ENCODE peak calls at places on chromosomes 7 and 10, in ten cellular contexts. One of them, this sample, is unnamed.
A peak's percentile ranks its signal among the peaks of the same experiment; 100 is the strongest.

GRCh38 chr7:140541513-140542192 is 62.3 kb upstream of the MKRN1 start:
- DNase-seq in vagina: no peak
- DNase-seq in astrocyte: peak; percentile 93
- DNase-seq in endothelial cell of umbilical vein: peak; percentile 25
- DNase-seq in H1: peak; percentile 66
- DNase-seq in mammary epithelial cell: peak; percentile 87
- DNase-seq in naive thymus-derived CD4-positive, alpha-beta T cell: no peak
- DNase-seq in left ventricle myocardium inferior: peak; percentile 63
- DNase-seq in H7: peak; percentile 91
- DNase-seq in sigmoid colon: peak; percentile 91
- DNase-seq in this sample: peak; percentile 84

GRCh38 chr10:89301231-89301630 is 615 bp upstream of the IFIT2 start:
- DNase-seq in endothelial cell of umbilical vein: peak; percentile 46
- DNase-seq in H7: no peak
- DNase-seq in astrocyte: peak; percentile 30
- DNase-seq in vagina: no peak
- DNase-seq in H1: no peak
- DNase-seq in naive thymus-derived CD4-positive, alpha-beta T cell: no peak
- DNase-seq in sigmoid colon: no peak
- DNase-seq in left ventricle myocardium inferior: no peak
- DNase-seq in mammary epithelial cell: peak; percentile 37
- DNase-seq in this sample: no peak

GRCh38 chr7:39428221-39428620 is 138.0 kb upstream of the YAE1 start:
- DNase-seq in sigmoid colon: no peak
- DNase-seq in H7: no peak
- DNase-seq in vagina: no peak
- DNase-seq in left ventricle myocardium inferior: no peak
- DNase-seq in naive thymus-derived CD4-positive, alpha-beta T cell: no peak
- DNase-seq in endothelial cell of umbilical vein: peak; percentile 29
- DNase-seq in mammary epithelial cell: peak; percentile 43
- DNase-seq in astrocyte: peak; percentile 67
- DNase-seq in H1: no peak
- DNase-seq in this sample: no peak

GRCh38 chr7:151992375-151992774 is 33.1 kb upstream of the GALNT11 start:
- DNase-seq in mammary epithelial cell: peak; percentile 27
- DNase-seq in vagina: no peak
- DNase-seq in H1: peak; percentile 60
- DNase-seq in astrocyte: no peak
- DNase-seq in sigmoid colon: peak; percentile 70
- DNase-seq in H7: peak; percentile 80
- DNase-seq in endothelial cell of umbilical vein: peak; percentile 4
- DNase-seq in naive thymus-derived CD4-positive, alpha-beta T cell: peak; percentile 45
- DNase-seq in left ventricle myocardium inferior: peak; percentile 50
- DNase-seq in this sample: peak; percentile 71

GRCh38 chr10:74643586-74643956 is 182.8 kb upstream of the KAT6B start:
- DNase-seq in H1: no peak
- DNase-seq in vagina: no peak
- DNase-seq in naive thymus-derived CD4-positive, alpha-beta T cell: no peak
- DNase-seq in endothelial cell of umbilical vein: no peak
- DNase-seq in sigmoid colon: no peak
- DNase-seq in astrocyte: no peak
- DNase-seq in mammary epithelial cell: no peak
- DNase-seq in H7: no peak
- DNase-seq in left ventricle myocardium inferior: no peak
- DNase-seq in this sample: no peak

GRCh38 chr10:100204370-100204769 is 18.5 kb upstream of the ERLIN1 start:
- DNase-seq in endothelial cell of umbilical vein: no peak
- DNase-seq in left ventricle myocardium inferior: no peak
- DNase-seq in H1: no peak
- DNase-seq in naive thymus-derived CD4-positive, alpha-beta T cell: no peak
- DNase-seq in vagina: no peak
- DNase-seq in sigmoid colon: no peak
- DNase-seq in mammary epithelial cell: no peak
- DNase-seq in H7: no peak
- DNase-seq in astrocyte: no peak
- DNase-seq in this sample: no peak

GRCh38 chr7:26368542-26368941 is 76.9 kb downstream of the SNX10 start:
- DNase-seq in endothelial cell of umbilical vein: peak; percentile 40
- DNase-seq in vagina: no peak
- DNase-seq in astrocyte: no peak
- DNase-seq in H1: no peak
- DNase-seq in sigmoid colon: no peak
- DNase-seq in naive thymus-derived CD4-positive, alpha-beta T cell: no peak
- DNase-seq in H7: no peak
- DNase-seq in mammary epithelial cell: no peak
- DNase-seq in left ventricle myocardium inferior: no peak
- DNase-seq in this sample: no peak

GRCh38 chr10:89845541-89846275 is 144.3 kb downstream of the KIF20B start:
- DNase-seq in H1: no peak
- DNase-seq in H7: no peak
- DNase-seq in vagina: no peak
- DNase-seq in naive thymus-derived CD4-positive, alpha-beta T cell: no peak
- DNase-seq in sigmoid colon: no peak
- DNase-seq in mammary epithelial cell: peak; percentile 74
- DNase-seq in endothelial cell of umbilical vein: no peak
- DNase-seq in astrocyte: peak; percentile 85
- DNase-seq in left ventricle myocardium inferior: no peak
- DNase-seq in this sample: no peak

GRCh38 chr7:41921453-41921912 is 218.6 kb upstream of the INHBA start:
- DNase-seq in vagina: no peak
- DNase-seq in mammary epithelial cell: no peak
- DNase-seq in endothelial cell of umbilical vein: no peak
- DNase-seq in left ventricle myocardium inferior: no peak
- DNase-seq in H1: no peak
- DNase-seq in astrocyte: peak; percentile 49
- DNase-seq in naive thymus-derived CD4-positive, alpha-beta T cell: no peak
- DNase-seq in H7: no peak
- DNase-seq in sigmoid colon: no peak
- DNase-seq in this sample: no peak

GRCh38 chr7:64884913-64885370 is 18.1 kb upstream of the ZNF273 start:
- DNase-seq in naive thymus-derived CD4-positive, alpha-beta T cell: no peak
- DNase-seq in H1: no peak
- DNase-seq in left ventricle myocardium inferior: no peak
- DNase-seq in vagina: peak; percentile 71
- DNase-seq in sigmoid colon: peak; percentile 47
- DNase-seq in mammary epithelial cell: no peak
- DNase-seq in H7: peak; percentile 11
- DNase-seq in endothelial cell of umbilical vein: no peak
- DNase-seq in astrocyte: no peak
- DNase-seq in this sample: no peak

GRCh38 chr10:50621981-50622496 is 1.7 kb downstream of the SGMS1 start:
- DNase-seq in H1: no peak
- DNase-seq in mammary epithelial cell: peak; percentile 96
- DNase-seq in vagina: peak; percentile 99
- DNase-seq in H7: peak; percentile 61
- DNase-seq in naive thymus-derived CD4-positive, alpha-beta T cell: peak; percentile 62
- DNase-seq in astrocyte: peak; percentile 91
- DNase-seq in endothelial cell of umbilical vein: peak; percentile 94
- DNase-seq in left ventricle myocardium inferior: peak; percentile 97
- DNase-seq in sigmoid colon: peak; percentile 99
- DNase-seq in this sample: no peak

GRCh38 chr7:128167791-128168666 is 73.0 kb upstream of the LEP start:
- DNase-seq in H1: no peak
- DNase-seq in H7: peak; percentile 75
- DNase-seq in vagina: no peak
- DNase-seq in naive thymus-derived CD4-positive, alpha-beta T cell: no peak
- DNase-seq in sigmoid colon: no peak
- DNase-seq in endothelial cell of umbilical vein: no peak
- DNase-seq in left ventricle myocardium inferior: no peak
- DNase-seq in mammary epithelial cell: no peak
- DNase-seq in astrocyte: no peak
- DNase-seq in this sample: no peak

GRCh38 chr7:5697754-5698487 is 83.5 kb downstream of the RNF216 start:
- DNase-seq in H7: no peak
- DNase-seq in astrocyte: no peak
- DNase-seq in left ventricle myocardium inferior: no peak
- DNase-seq in mammary epithelial cell: no peak
- DNase-seq in naive thymus-derived CD4-positive, alpha-beta T cell: no peak
- DNase-seq in H1: no peak
- DNase-seq in endothelial cell of umbilical vein: no peak
- DNase-seq in sigmoid colon: no peak
- DNase-seq in vagina: no peak
- DNase-seq in this sample: no peak

GRCh38 chr10:7484456-7485266 is 73.8 kb upstream of the SFMBT2 start:
- DNase-seq in vagina: no peak
- DNase-seq in mammary epithelial cell: no peak
- DNase-seq in naive thymus-derived CD4-positive, alpha-beta T cell: peak; percentile 72
- DNase-seq in H7: no peak
- DNase-seq in astrocyte: no peak
- DNase-seq in H1: no peak
- DNase-seq in sigmoid colon: no peak
- DNase-seq in left ventricle myocardium inferior: no peak
- DNase-seq in endothelial cell of umbilical vein: no peak
- DNase-seq in this sample: no peak

GRCh38 chr10:63171255-63171654 is 38.1 kb downstream of the NRBF2 start:
- DNase-seq in mammary epithelial cell: no peak
- DNase-seq in H1: no peak
- DNase-seq in naive thymus-derived CD4-positive, alpha-beta T cell: no peak
- DNase-seq in endothelial cell of umbilical vein: no peak
- DNase-seq in H7: no peak
- DNase-seq in astrocyte: no peak
- DNase-seq in left ventricle myocardium inferior: no peak
- DNase-seq in vagina: no peak
- DNase-seq in sigmoid colon: no peak
- DNase-seq in this sample: no peak
- H3K36me3 ChIP-seq in mammary epithelial cell: peaks cover 14% of the 10 kb centered on the region
- H3K36me3 ChIP-seq in H1: peaks cover 11% of the 10 kb centered on the region
- H3K36me3 ChIP-seq in naive thymus-derived CD4-positive, alpha-beta T cell: peaks cover 43% of the 10 kb centered on the region
- H3K36me3 ChIP-seq in endothelial cell of umbilical vein: peaks cover 31% of the 10 kb centered on the region
- H3K36me3 ChIP-seq in H7: peaks cover 39% of the 10 kb centered on the region
- H3K36me3 ChIP-seq in astrocyte: peaks cover 50% of the 10 kb centered on the region
- H3K36me3 ChIP-seq in left ventricle myocardium inferior: peaks cover 43% of the 10 kb centered on the region
- H3K36me3 ChIP-seq in vagina: no peaks in the 10 kb centered on the region
- H3K36me3 ChIP-seq in sigmoid colon: peaks cover 36% of the 10 kb centered on the region
- H3K36me3 ChIP-seq in this sample: peaks cover 4% of the 10 kb centered on the region

GRCh38 chr7:53756946-53757345 is 721.5 kb downstream of the POM121L12 start:
- DNase-seq in sigmoid colon: no peak
- DNase-seq in astrocyte: no peak
- DNase-seq in mammary epithelial cell: no peak
- DNase-seq in endothelial cell of umbilical vein: no peak
- DNase-seq in H1: no peak
- DNase-seq in vagina: no peak
- DNase-seq in H7: no peak
- DNase-seq in naive thymus-derived CD4-positive, alpha-beta T cell: no peak
- DNase-seq in left ventricle myocardium inferior: no peak
- DNase-seq in this sample: no peak
- H3K4me3 ChIP-seq in sigmoid colon: no peak overlapping the region
- H3K4me3 ChIP-seq in astrocyte: no peak overlapping the region
- H3K4me3 ChIP-seq in mammary epithelial cell: no peak overlapping the region
- H3K4me3 ChIP-seq in endothelial cell of umbilical vein: no peak overlapping the region
- H3K4me3 ChIP-seq in H1: no peak overlapping the region
- H3K4me3 ChIP-seq in vagina: no peak overlapping the region
- H3K4me3 ChIP-seq in H7: no peak overlapping the region
- H3K4me3 ChIP-seq in naive thymus-derived CD4-positive, alpha-beta T cell: no peak overlapping the region
- H3K4me3 ChIP-seq in left ventricle myocardium inferior: no peak overlapping the region
- H3K4me3 ChIP-seq in this sample: no peak overlapping the region

DNA sequence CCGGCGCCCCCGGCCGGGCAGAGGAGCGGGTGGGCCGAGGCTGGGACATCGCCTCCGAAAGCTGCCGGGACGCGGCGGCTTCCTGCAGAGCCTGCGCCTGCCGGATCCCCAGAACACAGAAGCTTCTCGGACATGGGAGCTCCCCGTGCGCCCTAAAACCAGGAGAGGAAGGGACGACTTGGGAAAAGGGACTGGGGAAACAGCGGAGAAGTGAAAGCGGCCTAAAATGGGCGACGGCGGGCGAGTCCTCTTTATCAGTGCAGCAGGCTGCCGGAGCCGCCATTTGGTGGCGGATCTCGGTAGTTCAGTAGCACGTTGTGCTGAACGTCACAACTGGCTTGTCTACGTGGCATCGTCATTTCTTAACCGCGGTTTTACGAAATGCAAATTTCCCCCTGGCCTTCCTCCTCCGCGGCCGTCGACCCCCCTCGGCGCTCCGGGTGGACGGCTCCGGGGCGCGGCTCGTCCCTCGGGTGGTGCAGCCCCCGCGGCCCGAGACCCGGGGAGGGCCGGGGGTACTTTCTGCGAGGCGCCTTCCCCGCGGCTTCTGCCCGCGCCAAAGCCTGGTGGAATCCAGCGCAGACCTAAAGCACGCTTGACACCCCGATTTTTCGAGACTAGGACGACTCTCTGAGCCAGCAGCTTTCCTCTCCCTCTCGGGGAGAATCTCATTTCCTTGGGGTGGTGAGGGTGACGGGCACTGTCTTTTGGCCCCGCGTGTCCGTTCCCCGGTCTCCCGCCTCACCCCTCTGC is 9.9 kb upstream of the SPAG6 start:
- DNase-seq in H1: no peak
- DNase-seq in astrocyte: peak; percentile 37
- DNase-seq in endothelial cell of umbilical vein: peak; percentile 40
- DNase-seq in sigmoid colon: peak; percentile 72
- DNase-seq in mammary epithelial cell: peak; percentile 24
- DNase-seq in naive thymus-derived CD4-positive, alpha-beta T cell: peak; percentile 75
- DNase-seq in left ventricle myocardium inferior: no peak
- DNase-seq in vagina: no peak
- DNase-seq in H7: peak; percentile 78
- DNase-seq in this sample: no peak
- H3K27me3 ChIP-seq in H1: peaks cover 68% of the 10 kb centered on the region
- H3K27me3 ChIP-seq in astrocyte: peaks cover 61% of the 10 kb centered on the region
- H3K27me3 ChIP-seq in endothelial cell of umbilical vein: peaks cover 52% of the 10 kb centered on the region
- H3K27me3 ChIP-seq in sigmoid colon: peaks cover 52% of the 10 kb centered on the region
- H3K27me3 ChIP-seq in mammary epithelial cell: peaks cover 50% of the 10 kb centered on the region
- H3K27me3 ChIP-seq in naive thymus-derived CD4-positive, alpha-beta T cell: peaks cover 25% of the 10 kb centered on the region
- H3K27me3 ChIP-seq in left ventricle myocardium inferior: peaks cover 69% of the 10 kb centered on the region
- H3K27me3 ChIP-seq in vagina: peaks cover 40% of the 10 kb centered on the region
- H3K27me3 ChIP-seq in H7: peaks cover 99% of the 10 kb centered on the region
- H3K27me3 ChIP-seq in this sample: peaks cover 29% of the 10 kb centered on the region

GRCh38 chr7:44695756-44696155 is 52.9 kb upstream of the ZMIZ2 start:
- DNase-seq in astrocyte: no peak
- DNase-seq in endothelial cell of umbilical vein: no peak
- DNase-seq in mammary epithelial cell: no peak
- DNase-seq in H1: no peak
- DNase-seq in left ventricle myocardium inferior: no peak
- DNase-seq in naive thymus-derived CD4-positive, alpha-beta T cell: no peak
- DNase-seq in sigmoid colon: no peak
- DNase-seq in vagina: no peak
- DNase-seq in H7: no peak
- DNase-seq in this sample: no peak

GRCh38 chr7:44694326-44694725 is 54.3 kb upstream of the ZMIZ2 start:
- DNase-seq in astrocyte: no peak
- DNase-seq in sigmoid colon: no peak
- DNase-seq in naive thymus-derived CD4-positive, alpha-beta T cell: no peak
- DNase-seq in mammary epithelial cell: no peak
- DNase-seq in vagina: no peak
- DNase-seq in endothelial cell of umbilical vein: no peak
- DNase-seq in left ventricle myocardium inferior: no peak
- DNase-seq in H7: no peak
- DNase-seq in H1: no peak
- DNase-seq in this sample: no peak

GRCh38 chr7:44696728-44697127 is 51.9 kb upstream of the ZMIZ2 start:
- DNase-seq in naive thymus-derived CD4-positive, alpha-beta T cell: no peak
- DNase-seq in endothelial cell of umbilical vein: no peak
- DNase-seq in mammary epithelial cell: no peak
- DNase-seq in astrocyte: no peak
- DNase-seq in left ventricle myocardium inferior: no peak
- DNase-seq in H7: no peak
- DNase-seq in H1: no peak
- DNase-seq in vagina: no peak
- DNase-seq in sigmoid colon: no peak
- DNase-seq in this sample: no peak

GRCh38 chr7:44693641-44694313 is 54.9 kb upstream of the ZMIZ2 start:
- DNase-seq in H7: no peak
- DNase-seq in mammary epithelial cell: peak; percentile 41
- DNase-seq in vagina: no peak
- DNase-seq in sigmoid colon: peak; percentile 47
- DNase-seq in astrocyte: peak; percentile 78
- DNase-seq in naive thymus-derived CD4-positive, alpha-beta T cell: no peak
- DNase-seq in left ventricle myocardium inferior: peak; percentile 67
- DNase-seq in H1: no peak
- DNase-seq in endothelial cell of umbilical vein: no peak
- DNase-seq in this sample: no peak

GRCh38 chr7:44694766-44695165 is 53.9 kb upstream of the ZMIZ2 start:
- DNase-seq in mammary epithelial cell: no peak
- DNase-seq in H1: no peak
- DNase-seq in sigmoid colon: no peak
- DNase-seq in left ventricle myocardium inferior: no peak
- DNase-seq in astrocyte: no peak
- DNase-seq in vagina: no peak
- DNase-seq in H7: no peak
- DNase-seq in endothelial cell of umbilical vein: no peak
- DNase-seq in naive thymus-derived CD4-positive, alpha-beta T cell: no peak
- DNase-seq in this sample: no peak
- H3K36me3 ChIP-seq in mammary epithelial cell: peaks cover 7% of the 10 kb centered on the region
- H3K36me3 ChIP-seq in H1: peaks cover 13% of the 10 kb centered on the region
- H3K36me3 ChIP-seq in sigmoid colon: peaks cover 95% of the 10 kb centered on the region
- H3K36me3 ChIP-seq in left ventricle myocardium inferior: peaks cover 95% of the 10 kb centered on the region
- H3K36me3 ChIP-seq in astrocyte: peaks cover 6% of the 10 kb centered on the region
- H3K36me3 ChIP-seq in vagina: no peaks in the 10 kb centered on the region
- H3K36me3 ChIP-seq in H7: peaks cover 16% of the 10 kb centered on the region
- H3K36me3 ChIP-seq in endothelial cell of umbilical vein: peaks cover 6% of the 10 kb centered on the region
- H3K36me3 ChIP-seq in naive thymus-derived CD4-positive, alpha-beta T cell: peaks cover 63% of the 10 kb centered on the region
- H3K36me3 ChIP-seq in this sample: peaks cover 33% of the 10 kb centered on the region

This sample was measured in HAP-1.